ENCODE peak calls at places on chromosomes 16 and 17, in six cellular contexts. K is heart left ventricle, H is NCI-H1105, Y is fibroblast of the aortic adventitia, B is nephron progenitor cell, Z is neural progenitor cell. L is an unnamed sample.

GRCh38 chr16:47061204-47061603 is 82.5 kb downstream of the NETO2 start:
- DNase-seq in K (no peak), H (no peak), Y (no peak), B (no peak), Z (peak), L (no peak)

GRCh38 chr17:75827291-75828050 is 16.7 kb downstream of the UNC13D start:
- DNase-seq in K (peak), H (peak), Y (peak), B (peak), Z (peak), L (peak)

GRCh38 chr17:69677130-69677529 is 262.6 kb downstream of the MAP2K6 start:
- DNase-seq in K (no peak), H (no peak), Y (no peak), B (no peak), Z (no peak), L (no peak)

GRCh38 chr16:77993586-77993985 is 28.8 kb upstream of the CLEC3A start:
- DNase-seq in K (no peak), H (no peak), Y (peak), B (no peak), Z (no peak), L (no peak)

GRCh38 chr17:51091635-51092034 is 29.0 kb downstream of the SPAG9 start:
- DNase-seq in K (no peak), H (no peak), Y (no peak), B (no peak), Z (no peak), L (no peak)

GRCh38 chr17:2156666-2157065 is 101.8 kb downstream of the HIC1 start:
- DNase-seq in K (no peak), H (no peak), Y (no peak), B (no peak), Z (no peak), L (no peak)

GRCh38 chr16:30570621-30571443 is 682 bp downstream of the ZNF688 start:
- DNase-seq in K (peak), H (peak), Y (peak), B (peak), Z (peak), L (peak)

GRCh38 chr16:3182608-3183444 is 5.2 kb upstream of the OR1F1 start:
- DNase-seq in K (no peak), H (no peak), Y (peak), B (peak), Z (peak), L (peak)

GRCh38 chr16:10964891-10965326 is 20.5 kb downstream of the CLEC16A start:
- DNase-seq in K (no peak), H (no peak), Y (no peak), B (no peak), Z (no peak), L (no peak)

GRCh38 chr16:68074850-68075249 is 10.3 kb upstream of the NFATC3 start:
- DNase-seq in K (peak), H (no peak), Y (no peak), B (no peak), Z (no peak), L (no peak)

GRCh38 chr16:70749006-70749678 is 51.8 kb downstream of the VAC14 start:
- DNase-seq in K (peak), H (no peak), Y (no peak), B (no peak), Z (no peak), L (no peak)

GRCh38 chr17:19753661-19754463 is 5.8 kb upstream of the ALDH3A1 start:
- DNase-seq in K (peak), H (peak), Y (no peak), B (no peak), Z (peak), L (no peak)

GRCh38 chr16:48383204-48383876 is 1.9 kb downstream of the SIAH1 start:
- DNase-seq in K (no peak), H (no peak), Y (peak), B (no peak), Z (no peak), L (peak)

GRCh38 chr17:61406871-61407210 is 7.2 kb downstream of the TBX2 start:
- DNase-seq in K (no peak), H (no peak), Y (no peak), B (no peak), Z (no peak), L (no peak)